ENCODE peak calls at places on chromosomes 16 and 17, in ten cellular contexts. One of them, this sample, is unnamed.

GRCh38 chr17:69254187-69254586 is 25.6 kb upstream of the ABCA10 start:
- DNase-seq in heart right ventricle: no peak
- DNase-seq in heart left ventricle: no peak
- DNase-seq in AG04450: no peak
- DNase-seq in cardiac fibroblast: peak; percentile 8
- DNase-seq in adrenal gland: no peak
- DNase-seq in body of pancreas: no peak
- DNase-seq in fibroblast of lung: no peak
- DNase-seq in IMR-90: no peak
- DNase-seq in left lung: no peak
- DNase-seq in this sample: no peak

GRCh38 chr16:56868175-56868574 is 3.2 kb downstream of the SLC12A3 start:
- DNase-seq in heart right ventricle: no peak
- DNase-seq in heart left ventricle: no peak
- DNase-seq in AG04450: no peak
- DNase-seq in cardiac fibroblast: no peak
- DNase-seq in adrenal gland: no peak
- DNase-seq in body of pancreas: no peak
- DNase-seq in fibroblast of lung: no peak
- DNase-seq in IMR-90: no peak
- DNase-seq in left lung: no peak
- DNase-seq in this sample: no peak

GRCh38 chr17:80997471-80998387 is 6.1 kb downstream of the CHMP6 start:
- DNase-seq in heart right ventricle: no peak
- DNase-seq in heart left ventricle: no peak
- DNase-seq in AG04450: no peak
- DNase-seq in cardiac fibroblast: no peak
- DNase-seq in adrenal gland: no peak
- DNase-seq in body of pancreas: no peak
- DNase-seq in fibroblast of lung: peak; percentile 71
- DNase-seq in IMR-90: no peak
- DNase-seq in left lung: no peak
- DNase-seq in this sample: no peak

GRCh38 chr16:17696696-17697095 is 225.9 kb upstream of the XYLT1 start:
- DNase-seq in heart right ventricle: no peak
- DNase-seq in heart left ventricle: no peak
- DNase-seq in AG04450: no peak
- DNase-seq in cardiac fibroblast: no peak
- DNase-seq in adrenal gland: no peak
- DNase-seq in body of pancreas: no peak
- DNase-seq in fibroblast of lung: no peak
- DNase-seq in IMR-90: no peak
- DNase-seq in left lung: no peak
- DNase-seq in this sample: no peak

GRCh38 chr16:54442864-54443263 is 156.3 kb upstream of the IRX3 start:
- DNase-seq in heart right ventricle: no peak
- DNase-seq in heart left ventricle: no peak
- DNase-seq in AG04450: no peak
- DNase-seq in cardiac fibroblast: no peak
- DNase-seq in adrenal gland: no peak
- DNase-seq in body of pancreas: no peak
- DNase-seq in fibroblast of lung: no peak
- DNase-seq in IMR-90: no peak
- DNase-seq in left lung: no peak
- DNase-seq in this sample: no peak

GRCh38 chr17:79325707-79326106 is 251.1 kb downstream of the ENGASE start:
- DNase-seq in heart right ventricle: no peak
- DNase-seq in heart left ventricle: no peak
- DNase-seq in AG04450: no peak
- DNase-seq in cardiac fibroblast: peak; percentile 2
- DNase-seq in adrenal gland: no peak
- DNase-seq in body of pancreas: no peak
- DNase-seq in fibroblast of lung: peak; percentile 1
- DNase-seq in IMR-90: no peak
- DNase-seq in left lung: no peak
- DNase-seq in this sample: no peak

GRCh38 chr16:87218281-87219055 is 98.7 kb downstream of the C16orf95 start:
- DNase-seq in heart right ventricle: no peak
- DNase-seq in heart left ventricle: no peak
- DNase-seq in AG04450: no peak
- DNase-seq in cardiac fibroblast: no peak
- DNase-seq in adrenal gland: no peak
- DNase-seq in body of pancreas: no peak
- DNase-seq in fibroblast of lung: no peak
- DNase-seq in IMR-90: no peak
- DNase-seq in left lung: no peak
- DNase-seq in this sample: no peak

GRCh38 chr16:8716592-8716991 is 42.2 kb downstream of the ABAT start:
- DNase-seq in heart right ventricle: no peak
- DNase-seq in heart left ventricle: no peak
- DNase-seq in AG04450: no peak
- DNase-seq in cardiac fibroblast: no peak
- DNase-seq in adrenal gland: no peak
- DNase-seq in body of pancreas: no peak
- DNase-seq in fibroblast of lung: peak; percentile 43
- DNase-seq in IMR-90: peak; percentile 57
- DNase-seq in left lung: no peak
- DNase-seq in this sample: no peak

GRCh38 chr17:40290629-40291296 is 3.1 kb downstream of the CDC6 start:
- DNase-seq in heart right ventricle: peak; percentile 55
- DNase-seq in heart left ventricle: peak; percentile 51
- DNase-seq in AG04450: peak; percentile 88
- DNase-seq in cardiac fibroblast: peak; percentile 94
- DNase-seq in adrenal gland: peak; percentile 66
- DNase-seq in body of pancreas: peak; percentile 57
- DNase-seq in fibroblast of lung: peak; percentile 84
- DNase-seq in IMR-90: peak; percentile 97
- DNase-seq in left lung: no peak
- DNase-seq in this sample: peak; percentile 41

GRCh38 chr17:37489197-37490001 is at the start of gene DUSP14:
- DNase-seq in heart right ventricle: peak; percentile 73
- DNase-seq in heart left ventricle: peak; percentile 83
- DNase-seq in AG04450: no peak
- DNase-seq in cardiac fibroblast: peak; percentile 68
- DNase-seq in adrenal gland: peak; percentile 86
- DNase-seq in body of pancreas: peak; percentile 84
- DNase-seq in fibroblast of lung: peak; percentile 75
- DNase-seq in IMR-90: peak; percentile 77
- DNase-seq in left lung: peak; percentile 79
- DNase-seq in this sample: no peak

GRCh38 chr16:1363501-1364041 is 11.8 kb downstream of the GNPTG start:
- DNase-seq in heart right ventricle: no peak
- DNase-seq in heart left ventricle: no peak
- DNase-seq in AG04450: no peak
- DNase-seq in cardiac fibroblast: peak; percentile 44
- DNase-seq in adrenal gland: peak; percentile 77
- DNase-seq in body of pancreas: peak; percentile 66
- DNase-seq in fibroblast of lung: peak; percentile 13
- DNase-seq in IMR-90: peak; percentile 12
- DNase-seq in left lung: no peak
- DNase-seq in this sample: no peak

GRCh38 chr17:81424613-81425017 is 29.4 kb downstream of the BAHCC1 start:
- DNase-seq in heart right ventricle: no peak
- DNase-seq in heart left ventricle: no peak
- DNase-seq in AG04450: no peak
- DNase-seq in cardiac fibroblast: no peak
- DNase-seq in adrenal gland: no peak
- DNase-seq in body of pancreas: no peak
- DNase-seq in fibroblast of lung: no peak
- DNase-seq in IMR-90: no peak
- DNase-seq in left lung: no peak
- DNase-seq in this sample: no peak

GRCh38 chr17:78991906-78992532 is 12.3 kb upstream of the LGALS3BP start:
- DNase-seq in heart right ventricle: no peak
- DNase-seq in heart left ventricle: no peak
- DNase-seq in AG04450: no peak
- DNase-seq in cardiac fibroblast: no peak
- DNase-seq in adrenal gland: peak; percentile 17
- DNase-seq in body of pancreas: no peak
- DNase-seq in fibroblast of lung: no peak
- DNase-seq in IMR-90: no peak
- DNase-seq in left lung: no peak
- DNase-seq in this sample: no peak

GRCh38 chr16:72400257-72401078 is 228.5 kb upstream of the PMFBP1 start:
- DNase-seq in heart right ventricle: peak; percentile 8
- DNase-seq in heart left ventricle: no peak
- DNase-seq in AG04450: peak; percentile 48
- DNase-seq in cardiac fibroblast: peak; percentile 87
- DNase-seq in adrenal gland: peak; percentile 30
- DNase-seq in body of pancreas: peak; percentile 39
- DNase-seq in fibroblast of lung: peak; percentile 80
- DNase-seq in IMR-90: peak; percentile 62
- DNase-seq in left lung: no peak
- DNase-seq in this sample: peak; percentile 10

DNA sequence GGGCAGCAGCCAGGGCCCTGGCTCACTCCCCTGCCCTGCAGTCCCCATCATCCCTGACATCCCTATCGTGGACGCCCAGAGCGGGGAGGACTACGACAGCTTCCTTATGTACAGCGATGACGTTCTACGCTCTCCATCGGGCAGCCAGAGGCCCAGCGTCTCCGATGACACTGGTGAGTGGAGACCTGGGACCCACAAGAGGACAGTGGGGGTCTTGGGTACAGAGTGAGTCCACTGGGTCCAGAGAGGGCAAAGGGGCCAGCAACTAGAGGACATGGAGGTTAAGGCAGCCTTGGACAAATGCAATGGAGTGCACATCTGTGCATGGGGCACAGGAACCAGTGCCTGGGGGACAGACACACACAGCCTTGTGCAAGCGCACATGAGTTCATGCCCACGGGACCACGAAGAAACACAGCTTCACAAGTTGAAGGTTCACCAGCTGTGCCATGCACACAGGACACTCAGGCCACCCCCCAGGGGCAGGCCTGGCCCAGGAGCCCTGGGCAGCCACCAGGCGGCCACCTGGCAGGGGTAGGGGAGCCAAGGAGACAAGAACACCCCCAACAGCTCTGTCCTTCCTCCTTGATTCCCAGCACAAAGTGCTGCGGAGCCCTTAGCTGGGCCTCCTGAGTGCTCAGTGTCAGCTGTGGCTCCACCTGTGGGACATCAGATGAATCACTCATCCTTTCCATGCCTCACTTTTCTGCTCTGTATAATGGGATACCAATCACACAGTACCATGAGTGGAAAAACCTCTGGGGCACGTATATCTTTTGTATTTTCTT is 12.4 kb downstream of the GALK1 start:
- DNase-seq in heart right ventricle: no peak
- DNase-seq in heart left ventricle: no peak
- DNase-seq in AG04450: no peak
- DNase-seq in cardiac fibroblast: no peak
- DNase-seq in adrenal gland: no peak
- DNase-seq in body of pancreas: no peak
- DNase-seq in fibroblast of lung: no peak
- DNase-seq in IMR-90: no peak
- DNase-seq in left lung: no peak
- DNase-seq in this sample: no peak
- TF ChIP-seq CTCF in heart right ventricle: no peak
- TF ChIP-seq CTCF in heart left ventricle: no peak
- TF ChIP-seq CTCF in AG04450: no peak
- TF ChIP-seq CTCF in cardiac fibroblast: no peak
- TF ChIP-seq CTCF in adrenal gland: no peak
- TF ChIP-seq CTCF in body of pancreas: no peak
- TF ChIP-seq CTCF in fibroblast of lung: no peak
- TF ChIP-seq CTCF in IMR-90: no peak
- TF ChIP-seq CTCF in left lung: no peak
- TF ChIP-seq CTCF in this sample: peak; percentile 3

GRCh38 chr16:5461141-5461540 is 363.5 kb upstream of the EEF2KMT start:
- DNase-seq in heart right ventricle: no peak
- DNase-seq in heart left ventricle: no peak
- DNase-seq in AG04450: no peak
- DNase-seq in cardiac fibroblast: no peak
- DNase-seq in adrenal gland: no peak
- DNase-seq in body of pancreas: no peak
- DNase-seq in fibroblast of lung: no peak
- DNase-seq in IMR-90: no peak
- DNase-seq in left lung: no peak
- DNase-seq in this sample: no peak
- H3K4me3 ChIP-seq in heart right ventricle: no peak overlapping the region
- H3K4me3 ChIP-seq in heart left ventricle: no peak overlapping the region
- H3K4me3 ChIP-seq in AG04450: no peak overlapping the region
- H3K4me3 ChIP-seq in cardiac fibroblast: no peak overlapping the region
- H3K4me3 ChIP-seq in adrenal gland: no peak overlapping the region
- H3K4me3 ChIP-seq in body of pancreas: no peak overlapping the region
- H3K4me3 ChIP-seq in fibroblast of lung: no peak overlapping the region
- H3K4me3 ChIP-seq in IMR-90: no peak overlapping the region
- H3K4me3 ChIP-seq in left lung: no peak overlapping the region
- H3K4me3 ChIP-seq in this sample: no peak overlapping the region

GRCh38 chr17:67685351-67685750 is 32.4 kb upstream of the NOL11 start:
- DNase-seq in heart right ventricle: no peak
- DNase-seq in heart left ventricle: no peak
- DNase-seq in AG04450: no peak
- DNase-seq in cardiac fibroblast: no peak
- DNase-seq in adrenal gland: no peak
- DNase-seq in body of pancreas: no peak
- DNase-seq in fibroblast of lung: no peak
- DNase-seq in IMR-90: no peak
- DNase-seq in left lung: no peak
- DNase-seq in this sample: no peak
- TF ChIP-seq CTCF in heart right ventricle: no peak
- TF ChIP-seq CTCF in heart left ventricle: no peak
- TF ChIP-seq CTCF in AG04450: no peak
- TF ChIP-seq CTCF in cardiac fibroblast: no peak
- TF ChIP-seq CTCF in adrenal gland: no peak
- TF ChIP-seq CTCF in body of pancreas: no peak
- TF ChIP-seq CTCF in fibroblast of lung: no peak
- TF ChIP-seq CTCF in IMR-90: no peak
- TF ChIP-seq CTCF in left lung: no peak
- TF ChIP-seq CTCF in this sample: no peak

DNA sequence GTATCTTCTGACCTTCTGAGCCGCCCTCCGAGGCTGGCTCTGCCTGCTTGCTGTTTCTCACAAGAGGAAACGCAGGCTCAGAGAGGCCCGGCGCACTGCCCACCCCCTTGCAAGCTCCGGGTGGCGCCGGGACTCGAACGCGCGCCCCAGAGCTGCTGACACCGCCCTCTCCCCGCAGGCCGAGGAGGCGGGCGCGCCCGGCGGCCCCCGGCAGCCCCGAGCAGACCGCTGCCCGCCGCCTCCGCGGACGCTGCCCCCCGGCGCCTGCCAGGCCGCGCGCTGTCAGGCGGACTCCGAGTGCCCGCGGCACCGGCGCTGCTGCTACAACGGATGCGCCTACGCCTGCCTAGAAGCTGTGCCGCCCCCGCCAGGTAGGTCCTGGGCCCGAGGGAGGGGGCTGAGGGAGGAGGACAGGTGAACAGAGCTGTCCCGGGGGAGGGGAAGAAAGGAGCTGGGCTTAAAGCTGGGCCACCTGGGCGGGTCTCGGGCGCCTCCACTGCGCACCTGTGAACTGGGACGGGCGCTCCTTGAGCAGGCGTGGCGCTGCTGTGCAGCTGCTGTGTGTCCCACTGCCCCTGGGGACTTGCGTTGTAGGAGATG is 18.2 kb downstream of the WFDC1 start:
- DNase-seq in heart right ventricle: no peak
- DNase-seq in heart left ventricle: no peak
- DNase-seq in AG04450: no peak
- DNase-seq in cardiac fibroblast: no peak
- DNase-seq in adrenal gland: no peak
- DNase-seq in body of pancreas: no peak
- DNase-seq in fibroblast of lung: no peak
- DNase-seq in IMR-90: no peak
- DNase-seq in left lung: no peak
- DNase-seq in this sample: no peak
- H3K4me3 ChIP-seq in heart right ventricle: no peak overlapping the region
- H3K4me3 ChIP-seq in heart left ventricle: no peak overlapping the region
- H3K4me3 ChIP-seq in AG04450: no peak overlapping the region
- H3K4me3 ChIP-seq in cardiac fibroblast: no peak overlapping the region
- H3K4me3 ChIP-seq in adrenal gland: no peak overlapping the region
- H3K4me3 ChIP-seq in body of pancreas: no peak overlapping the region
- H3K4me3 ChIP-seq in fibroblast of lung: no peak overlapping the region
- H3K4me3 ChIP-seq in IMR-90: no peak overlapping the region
- H3K4me3 ChIP-seq in left lung: no peak overlapping the region
- H3K4me3 ChIP-seq in this sample: no peak overlapping the region

GRCh38 chr16:67431077-67431804 is at the start of gene HSD11B2:
- DNase-seq in heart right ventricle: no peak
- DNase-seq in heart left ventricle: peak; percentile 30
- DNase-seq in AG04450: no peak
- DNase-seq in cardiac fibroblast: peak; percentile 22
- DNase-seq in adrenal gland: peak; percentile 65
- DNase-seq in body of pancreas: peak; percentile 82
- DNase-seq in fibroblast of lung: peak; percentile 38
- DNase-seq in IMR-90: peak; percentile 45
- DNase-seq in left lung: peak; percentile 57
- DNase-seq in this sample: no peak
- TF ChIP-seq CTCF in heart right ventricle: no peak
- TF ChIP-seq CTCF in heart left ventricle: no peak
- TF ChIP-seq CTCF in AG04450: peak; percentile 7
- TF ChIP-seq CTCF in cardiac fibroblast: no peak
- TF ChIP-seq CTCF in adrenal gland: peak; percentile 40
- TF ChIP-seq CTCF in body of pancreas: peak; percentile 47
- TF ChIP-seq CTCF in fibroblast of lung: no peak
- TF ChIP-seq CTCF in IMR-90: peak; percentile 21
- TF ChIP-seq CTCF in left lung: no peak
- TF ChIP-seq CTCF in this sample: peak; percentile 37

This sample was measured in LNCaP clone FGC.